ENCODE peak calls at places on chromosomes 4 and X, in seven cellular contexts. One of them, this sample, is unnamed.

GRCh38 chr4:22170353-22170752 is 221.8 kb upstream of the KCNIP4 start:
- DNase-seq in T-helper 2 cell: no peak
- DNase-seq in stimulated activated CD4-positive, alpha-beta T cell treated with anti-CD3 and anti-CD28 coated beads, Interleukin-4, amount 100 ng/mL, for 4 hours: no peak
- DNase-seq in NCI-H774: no peak
- DNase-seq in stimulated activated CD8-positive, alpha-beta memory T cell treated with anti-CD3 and anti-CD28 coated beads, Interleukin-4, amount 100 ng/mL, for 24 hours: no peak
- DNase-seq in SK-N-DZ: no peak
- DNase-seq in C1 segment of cervical spinal cord: no peak
- DNase-seq in this sample: peak

GRCh38 chr4:56148428-56148827 is 199.7 kb downstream of the CEP135 start:
- DNase-seq in NCI-H774: no peak
- DNase-seq in stimulated activated CD8-positive, alpha-beta memory T cell treated with anti-CD3 and anti-CD28 coated beads, Interleukin-4, amount 100 ng/mL, for 24 hours: no peak
- DNase-seq in stimulated activated CD4-positive, alpha-beta T cell treated with anti-CD3 and anti-CD28 coated beads, Interleukin-4, amount 100 ng/mL, for 4 hours: no peak
- DNase-seq in SK-N-DZ: no peak
- DNase-seq in T-helper 2 cell: no peak
- DNase-seq in C1 segment of cervical spinal cord: no peak
- DNase-seq in this sample: no peak

GRCh38 chrX:6667048-6667768 is 132.3 kb upstream of the VCX3A start:
- DNase-seq in stimulated activated CD8-positive, alpha-beta memory T cell treated with anti-CD3 and anti-CD28 coated beads, Interleukin-4, amount 100 ng/mL, for 24 hours: no peak
- DNase-seq in NCI-H774: no peak
- DNase-seq in T-helper 2 cell: no peak
- DNase-seq in C1 segment of cervical spinal cord: no peak
- DNase-seq in SK-N-DZ: no peak
- DNase-seq in stimulated activated CD4-positive, alpha-beta T cell treated with anti-CD3 and anti-CD28 coated beads, Interleukin-4, amount 100 ng/mL, for 4 hours: no peak
- DNase-seq in this sample: no peak

GRCh38 chrX:134024686-134025377 is 39.4 kb upstream of the GPC3 start:
- DNase-seq in NCI-H774: no peak
- DNase-seq in T-helper 2 cell: no peak
- DNase-seq in stimulated activated CD4-positive, alpha-beta T cell treated with anti-CD3 and anti-CD28 coated beads, Interleukin-4, amount 100 ng/mL, for 4 hours: no peak
- DNase-seq in SK-N-DZ: no peak
- DNase-seq in C1 segment of cervical spinal cord: no peak
- DNase-seq in stimulated activated CD8-positive, alpha-beta memory T cell treated with anti-CD3 and anti-CD28 coated beads, Interleukin-4, amount 100 ng/mL, for 24 hours: no peak
- DNase-seq in this sample: no peak

GRCh38 chr4:113513376-113513775 is 248.2 kb downstream of the CAMK2D start:
- DNase-seq in T-helper 2 cell: no peak
- DNase-seq in stimulated activated CD4-positive, alpha-beta T cell treated with anti-CD3 and anti-CD28 coated beads, Interleukin-4, amount 100 ng/mL, for 4 hours: no peak
- DNase-seq in C1 segment of cervical spinal cord: no peak
- DNase-seq in SK-N-DZ: no peak
- DNase-seq in NCI-H774: no peak
- DNase-seq in stimulated activated CD8-positive, alpha-beta memory T cell treated with anti-CD3 and anti-CD28 coated beads, Interleukin-4, amount 100 ng/mL, for 24 hours: no peak
- DNase-seq in this sample: no peak

GRCh38 chr4:138741778-138742377 is 273.7 kb upstream of the NOCT start:
- DNase-seq in C1 segment of cervical spinal cord: no peak
- DNase-seq in T-helper 2 cell: no peak
- DNase-seq in stimulated activated CD4-positive, alpha-beta T cell treated with anti-CD3 and anti-CD28 coated beads, Interleukin-4, amount 100 ng/mL, for 4 hours: no peak
- DNase-seq in stimulated activated CD8-positive, alpha-beta memory T cell treated with anti-CD3 and anti-CD28 coated beads, Interleukin-4, amount 100 ng/mL, for 24 hours: no peak
- DNase-seq in NCI-H774: no peak
- DNase-seq in SK-N-DZ: no peak
- DNase-seq in this sample: no peak

GRCh38 chr4:86141166-86141565 is 218.7 kb downstream of the MAPK10 start:
- DNase-seq in stimulated activated CD8-positive, alpha-beta memory T cell treated with anti-CD3 and anti-CD28 coated beads, Interleukin-4, amount 100 ng/mL, for 24 hours: no peak
- DNase-seq in C1 segment of cervical spinal cord: no peak
- DNase-seq in SK-N-DZ: no peak
- DNase-seq in T-helper 2 cell: no peak
- DNase-seq in NCI-H774: no peak
- DNase-seq in stimulated activated CD4-positive, alpha-beta T cell treated with anti-CD3 and anti-CD28 coated beads, Interleukin-4, amount 100 ng/mL, for 4 hours: no peak
- DNase-seq in this sample: no peak

GRCh38 chr4:139208404-139208945 is 31.5 kb upstream of the ELF2 start:
- DNase-seq in C1 segment of cervical spinal cord: no peak
- DNase-seq in T-helper 2 cell: peak
- DNase-seq in stimulated activated CD8-positive, alpha-beta memory T cell treated with anti-CD3 and anti-CD28 coated beads, Interleukin-4, amount 100 ng/mL, for 24 hours: no peak
- DNase-seq in NCI-H774: no peak
- DNase-seq in stimulated activated CD4-positive, alpha-beta T cell treated with anti-CD3 and anti-CD28 coated beads, Interleukin-4, amount 100 ng/mL, for 4 hours: no peak
- DNase-seq in SK-N-DZ: no peak
- DNase-seq in this sample: no peak

GRCh38 chrX:80246273-80246672 is 174.0 kb upstream of the TENT5D start:
- DNase-seq in C1 segment of cervical spinal cord: no peak
- DNase-seq in stimulated activated CD4-positive, alpha-beta T cell treated with anti-CD3 and anti-CD28 coated beads, Interleukin-4, amount 100 ng/mL, for 4 hours: no peak
- DNase-seq in NCI-H774: no peak
- DNase-seq in stimulated activated CD8-positive, alpha-beta memory T cell treated with anti-CD3 and anti-CD28 coated beads, Interleukin-4, amount 100 ng/mL, for 24 hours: no peak
- DNase-seq in T-helper 2 cell: no peak
- DNase-seq in SK-N-DZ: no peak
- DNase-seq in this sample: no peak

GRCh38 chrX:13775837-13776236 is 41.1 kb downstream of the GPM6B start:
- DNase-seq in NCI-H774: no peak
- DNase-seq in stimulated activated CD8-positive, alpha-beta memory T cell treated with anti-CD3 and anti-CD28 coated beads, Interleukin-4, amount 100 ng/mL, for 24 hours: no peak
- DNase-seq in T-helper 2 cell: no peak
- DNase-seq in C1 segment of cervical spinal cord: no peak
- DNase-seq in stimulated activated CD4-positive, alpha-beta T cell treated with anti-CD3 and anti-CD28 coated beads, Interleukin-4, amount 100 ng/mL, for 4 hours: no peak
- DNase-seq in SK-N-DZ: no peak
- DNase-seq in this sample: no peak

GRCh38 chrX:128691872-128692271 is 639.7 kb upstream of the ACTRT1 start:
- DNase-seq in SK-N-DZ: no peak
- DNase-seq in C1 segment of cervical spinal cord: no peak
- DNase-seq in NCI-H774: no peak
- DNase-seq in T-helper 2 cell: no peak
- DNase-seq in stimulated activated CD4-positive, alpha-beta T cell treated with anti-CD3 and anti-CD28 coated beads, Interleukin-4, amount 100 ng/mL, for 4 hours: no peak
- DNase-seq in stimulated activated CD8-positive, alpha-beta memory T cell treated with anti-CD3 and anti-CD28 coated beads, Interleukin-4, amount 100 ng/mL, for 24 hours: no peak
- DNase-seq in this sample: no peak